ENCODE peak calls at places on chromosome 13, in five cellular contexts. One of them, this sample, is unnamed.

GRCh38 chr13:48038763-48039162 is 1.2 kb downstream of the NUDT15 start:
- DNase-seq in ELR: peak; percentile 4
- DNase-seq in activated naive CD4-positive, alpha-beta T cell treated with anti-CD3 and anti-CD28 coated beads, Interleukin-2, amount 50 U/mL, for 16 hours: no peak
- DNase-seq in GM03348: no peak
- DNase-seq in frontal cortex: peak; percentile 10
- DNase-seq in this sample: no peak

GRCh38 chr13:28545583-28546333 is 50.8 kb upstream of the FLT1 start:
- DNase-seq in ELR: no peak
- DNase-seq in activated naive CD4-positive, alpha-beta T cell treated with anti-CD3 and anti-CD28 coated beads, Interleukin-2, amount 50 U/mL, for 16 hours: no peak
- DNase-seq in GM03348: no peak
- DNase-seq in frontal cortex: no peak
- DNase-seq in this sample: no peak

GRCh38 chr13:99383511-99383921 is 76.3 kb upstream of the GPR183 start:
- DNase-seq in ELR: no peak
- DNase-seq in activated naive CD4-positive, alpha-beta T cell treated with anti-CD3 and anti-CD28 coated beads, Interleukin-2, amount 50 U/mL, for 16 hours: no peak
- DNase-seq in GM03348: no peak
- DNase-seq in frontal cortex: no peak
- DNase-seq in this sample: no peak

GRCh38 chr13:33207616-33207964 is 78.0 kb downstream of the STARD13 start:
- DNase-seq in ELR: peak; percentile 70
- DNase-seq in activated naive CD4-positive, alpha-beta T cell treated with anti-CD3 and anti-CD28 coated beads, Interleukin-2, amount 50 U/mL, for 16 hours: no peak
- DNase-seq in GM03348: peak; percentile 58
- DNase-seq in frontal cortex: no peak
- DNase-seq in this sample: no peak

GRCh38 chr13:112626124-112626523 is 38.2 kb upstream of the TUBGCP3 start:
- DNase-seq in ELR: no peak
- DNase-seq in activated naive CD4-positive, alpha-beta T cell treated with anti-CD3 and anti-CD28 coated beads, Interleukin-2, amount 50 U/mL, for 16 hours: no peak
- DNase-seq in GM03348: no peak
- DNase-seq in frontal cortex: no peak
- DNase-seq in this sample: no peak

GRCh38 chr13:30307194-30307965 is at the start of gene KATNAL1:
- DNase-seq in ELR: peak; percentile 87
- DNase-seq in activated naive CD4-positive, alpha-beta T cell treated with anti-CD3 and anti-CD28 coated beads, Interleukin-2, amount 50 U/mL, for 16 hours: peak; percentile 71
- DNase-seq in GM03348: peak; percentile 90
- DNase-seq in frontal cortex: peak; percentile 82
- DNase-seq in this sample: peak; percentile 79

GRCh38 chr13:27128825-27129627 is 42.6 kb downstream of the USP12 start:
- DNase-seq in ELR: no peak
- DNase-seq in activated naive CD4-positive, alpha-beta T cell treated with anti-CD3 and anti-CD28 coated beads, Interleukin-2, amount 50 U/mL, for 16 hours: no peak
- DNase-seq in GM03348: no peak
- DNase-seq in frontal cortex: no peak
- DNase-seq in this sample: no peak

GRCh38 chr13:31050486-31051400 is 111.0 kb downstream of the HSPH1 start:
- DNase-seq in ELR: peak; percentile 65
- DNase-seq in activated naive CD4-positive, alpha-beta T cell treated with anti-CD3 and anti-CD28 coated beads, Interleukin-2, amount 50 U/mL, for 16 hours: no peak
- DNase-seq in GM03348: no peak
- DNase-seq in frontal cortex: no peak
- DNase-seq in this sample: no peak

GRCh38 chr13:27383104-27383921 is 41.1 kb upstream of the GTF3A start:
- DNase-seq in ELR: no peak
- DNase-seq in activated naive CD4-positive, alpha-beta T cell treated with anti-CD3 and anti-CD28 coated beads, Interleukin-2, amount 50 U/mL, for 16 hours: no peak
- DNase-seq in GM03348: no peak
- DNase-seq in frontal cortex: no peak
- DNase-seq in this sample: no peak